ENCODE peak calls at places on chromosomes 4 and X, in seven cellular contexts. One of them, this sample, is unnamed.

GRCh38 chr4:184676093-184676492 is 26.6 kb downstream of the PRIMPOL start:
- DNase-seq in kidney epithelial cell: no peak
- DNase-seq in left ventricle myocardium inferior: no peak
- DNase-seq in fibroblast of the aortic adventitia: no peak
- DNase-seq in heart right ventricle: no peak
- DNase-seq in mucosa of descending colon: no peak
- DNase-seq in colonic mucosa: no peak
- DNase-seq in this sample: no peak

GRCh38 chr4:71550220-71551190 is 211.7 kb downstream of the SLC4A4 start:
- DNase-seq in fibroblast of the aortic adventitia: peak
- DNase-seq in mucosa of descending colon: no peak
- DNase-seq in colonic mucosa: peak
- DNase-seq in left ventricle myocardium inferior: no peak
- DNase-seq in heart right ventricle: no peak
- DNase-seq in kidney epithelial cell: no peak
- DNase-seq in this sample: peak

GRCh38 chr4:10691651-10692050 is 7.1 kb upstream of the CLNK start:
- DNase-seq in left ventricle myocardium inferior: no peak
- DNase-seq in mucosa of descending colon: no peak
- DNase-seq in kidney epithelial cell: no peak
- DNase-seq in colonic mucosa: no peak
- DNase-seq in heart right ventricle: no peak
- DNase-seq in fibroblast of the aortic adventitia: peak
- DNase-seq in this sample: no peak

GRCh38 chr4:41644288-41644914 is 104.1 kb downstream of the PHOX2B start:
- DNase-seq in heart right ventricle: peak
- DNase-seq in left ventricle myocardium inferior: peak
- DNase-seq in kidney epithelial cell: no peak
- DNase-seq in colonic mucosa: peak
- DNase-seq in fibroblast of the aortic adventitia: peak
- DNase-seq in mucosa of descending colon: peak
- DNase-seq in this sample: peak

GRCh38 chr4:48639816-48640215 is 140.3 kb downstream of the FRYL start:
- DNase-seq in heart right ventricle: no peak
- DNase-seq in fibroblast of the aortic adventitia: no peak
- DNase-seq in kidney epithelial cell: no peak
- DNase-seq in left ventricle myocardium inferior: no peak
- DNase-seq in mucosa of descending colon: no peak
- DNase-seq in colonic mucosa: no peak
- DNase-seq in this sample: no peak

GRCh38 chrX:9845574-9845948 is 59.3 kb downstream of the SHROOM2 start:
- DNase-seq in fibroblast of the aortic adventitia: no peak
- DNase-seq in left ventricle myocardium inferior: no peak
- DNase-seq in colonic mucosa: no peak
- DNase-seq in kidney epithelial cell: no peak
- DNase-seq in mucosa of descending colon: no peak
- DNase-seq in heart right ventricle: no peak
- DNase-seq in this sample: peak

GRCh38 chrX:23907106-23907495 is 637 bp downstream of the APOO start:
- DNase-seq in mucosa of descending colon: no peak
- DNase-seq in kidney epithelial cell: no peak
- DNase-seq in heart right ventricle: no peak
- DNase-seq in left ventricle myocardium inferior: no peak
- DNase-seq in fibroblast of the aortic adventitia: no peak
- DNase-seq in colonic mucosa: no peak
- DNase-seq in this sample: no peak

GRCh38 chr4:81963506-81964020 is 410.2 kb downstream of the HNRNPD start:
- DNase-seq in fibroblast of the aortic adventitia: no peak
- DNase-seq in heart right ventricle: no peak
- DNase-seq in mucosa of descending colon: no peak
- DNase-seq in left ventricle myocardium inferior: no peak
- DNase-seq in colonic mucosa: no peak
- DNase-seq in kidney epithelial cell: no peak
- DNase-seq in this sample: no peak

GRCh38 chrX:69493193-69493592 is 10.9 kb upstream of the NALF2 start:
- DNase-seq in heart right ventricle: peak
- DNase-seq in kidney epithelial cell: no peak
- DNase-seq in left ventricle myocardium inferior: no peak
- DNase-seq in colonic mucosa: peak
- DNase-seq in mucosa of descending colon: peak
- DNase-seq in fibroblast of the aortic adventitia: peak
- DNase-seq in this sample: peak

GRCh38 chrX:39953879-39954278 is 143.9 kb downstream of the BCOR start:
- DNase-seq in colonic mucosa: peak
- DNase-seq in kidney epithelial cell: peak
- DNase-seq in mucosa of descending colon: peak
- DNase-seq in heart right ventricle: peak
- DNase-seq in fibroblast of the aortic adventitia: peak
- DNase-seq in left ventricle myocardium inferior: peak
- DNase-seq in this sample: peak

GRCh38 chrX:44785652-44786051 is 58.2 kb upstream of the DUSP21 start:
- DNase-seq in heart right ventricle: no peak
- DNase-seq in fibroblast of the aortic adventitia: peak
- DNase-seq in colonic mucosa: no peak
- DNase-seq in mucosa of descending colon: no peak
- DNase-seq in kidney epithelial cell: peak
- DNase-seq in left ventricle myocardium inferior: no peak
- DNase-seq in this sample: peak

GRCh38 chrX:33161829-33162228 is 49.5 kb downstream of the DMD start:
- DNase-seq in heart right ventricle: no peak
- DNase-seq in mucosa of descending colon: no peak
- DNase-seq in fibroblast of the aortic adventitia: no peak
- DNase-seq in colonic mucosa: no peak
- DNase-seq in left ventricle myocardium inferior: no peak
- DNase-seq in kidney epithelial cell: no peak
- DNase-seq in this sample: no peak

GRCh38 chrX:121301356-121301755 is 253.9 kb downstream of the GLUD2 start:
- DNase-seq in colonic mucosa: no peak
- DNase-seq in fibroblast of the aortic adventitia: no peak
- DNase-seq in kidney epithelial cell: no peak
- DNase-seq in mucosa of descending colon: no peak
- DNase-seq in left ventricle myocardium inferior: no peak
- DNase-seq in heart right ventricle: no peak
- DNase-seq in this sample: no peak

GRCh38 chr4:43337707-43338106 is 445.2 kb downstream of the GRXCR1 start:
- DNase-seq in kidney epithelial cell: no peak
- DNase-seq in heart right ventricle: no peak
- DNase-seq in colonic mucosa: no peak
- DNase-seq in fibroblast of the aortic adventitia: peak
- DNase-seq in left ventricle myocardium inferior: no peak
- DNase-seq in mucosa of descending colon: no peak
- DNase-seq in this sample: no peak

GRCh38 chr4:78288327-78288726 is 231.2 kb downstream of the FRAS1 start:
- DNase-seq in left ventricle myocardium inferior: no peak
- DNase-seq in mucosa of descending colon: no peak
- DNase-seq in colonic mucosa: no peak
- DNase-seq in fibroblast of the aortic adventitia: peak
- DNase-seq in kidney epithelial cell: no peak
- DNase-seq in heart right ventricle: no peak
- DNase-seq in this sample: peak

GRCh38 chr4:36292551-36293188 is 11.3 kb downstream of the DTHD1 start:
- DNase-seq in colonic mucosa: no peak
- DNase-seq in heart right ventricle: no peak
- DNase-seq in left ventricle myocardium inferior: no peak
- DNase-seq in mucosa of descending colon: no peak
- DNase-seq in kidney epithelial cell: no peak
- DNase-seq in fibroblast of the aortic adventitia: no peak
- DNase-seq in this sample: no peak

GRCh38 chrX:132483951-132484350 is 4.9 kb downstream of the MBNL3 start:
- DNase-seq in fibroblast of the aortic adventitia: no peak
- DNase-seq in colonic mucosa: no peak
- DNase-seq in mucosa of descending colon: no peak
- DNase-seq in kidney epithelial cell: no peak
- DNase-seq in heart right ventricle: no peak
- DNase-seq in left ventricle myocardium inferior: no peak
- DNase-seq in this sample: no peak

GRCh38 chrX:132482632-132483031 is 6.2 kb downstream of the MBNL3 start:
- DNase-seq in mucosa of descending colon: no peak
- DNase-seq in colonic mucosa: no peak
- DNase-seq in heart right ventricle: no peak
- DNase-seq in fibroblast of the aortic adventitia: no peak
- DNase-seq in kidney epithelial cell: no peak
- DNase-seq in left ventricle myocardium inferior: no peak
- DNase-seq in this sample: no peak

GRCh38 chrX:132481449-132481848 is 7.4 kb downstream of the MBNL3 start:
- DNase-seq in colonic mucosa: no peak
- DNase-seq in kidney epithelial cell: no peak
- DNase-seq in left ventricle myocardium inferior: no peak
- DNase-seq in heart right ventricle: no peak
- DNase-seq in mucosa of descending colon: no peak
- DNase-seq in fibroblast of the aortic adventitia: no peak
- DNase-seq in this sample: no peak

GRCh38 chrX:132483523-132483922 is 5.3 kb downstream of the MBNL3 start:
- DNase-seq in kidney epithelial cell: no peak
- DNase-seq in mucosa of descending colon: no peak
- DNase-seq in heart right ventricle: no peak
- DNase-seq in colonic mucosa: no peak
- DNase-seq in left ventricle myocardium inferior: no peak
- DNase-seq in fibroblast of the aortic adventitia: no peak
- DNase-seq in this sample: no peak

DNA sequence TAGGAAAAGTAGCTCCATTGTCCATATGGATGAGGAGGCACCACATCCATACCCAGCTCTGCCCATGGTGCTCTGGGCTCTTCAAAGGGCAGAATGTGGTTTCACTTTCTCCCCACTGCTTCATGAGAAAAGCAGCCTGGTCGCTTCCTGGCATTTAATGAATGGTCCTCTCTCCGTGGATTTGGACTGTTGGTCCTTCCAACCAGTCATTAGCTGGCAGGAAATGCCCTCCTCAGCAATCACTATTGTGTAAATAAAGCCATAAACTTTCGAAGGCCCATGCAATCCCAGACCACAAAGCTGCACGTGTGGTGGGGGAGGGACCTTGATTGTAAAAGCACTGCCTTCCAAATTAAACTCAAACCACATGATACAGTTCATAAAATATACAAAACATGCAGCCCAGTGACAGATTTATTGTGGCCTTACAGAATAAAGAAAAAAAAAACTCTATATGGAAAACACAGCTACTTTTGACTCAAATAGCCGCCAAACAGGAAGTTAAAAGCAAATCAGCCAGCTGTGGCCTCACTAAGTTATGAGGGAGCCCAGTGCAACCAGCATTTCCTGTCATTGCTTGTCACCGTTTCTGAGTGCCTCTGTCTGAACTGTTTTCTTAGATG is 8.1 kb downstream of the MBNL3 start:
- DNase-seq in mucosa of descending colon: peak
- DNase-seq in left ventricle myocardium inferior: no peak
- DNase-seq in fibroblast of the aortic adventitia: peak
- DNase-seq in heart right ventricle: no peak
- DNase-seq in colonic mucosa: peak
- DNase-seq in kidney epithelial cell: no peak
- DNase-seq in this sample: peak
- H3K4me3 ChIP-seq in mucosa of descending colon: no peak
- H3K4me3 ChIP-seq in left ventricle myocardium inferior: peak
- H3K4me3 ChIP-seq in fibroblast of the aortic adventitia: no peak
- H3K4me3 ChIP-seq in heart right ventricle: peak
- H3K4me3 ChIP-seq in colonic mucosa: peak
- H3K4me3 ChIP-seq in kidney epithelial cell: no peak
- H3K4me3 ChIP-seq in this sample: peak

DNA sequence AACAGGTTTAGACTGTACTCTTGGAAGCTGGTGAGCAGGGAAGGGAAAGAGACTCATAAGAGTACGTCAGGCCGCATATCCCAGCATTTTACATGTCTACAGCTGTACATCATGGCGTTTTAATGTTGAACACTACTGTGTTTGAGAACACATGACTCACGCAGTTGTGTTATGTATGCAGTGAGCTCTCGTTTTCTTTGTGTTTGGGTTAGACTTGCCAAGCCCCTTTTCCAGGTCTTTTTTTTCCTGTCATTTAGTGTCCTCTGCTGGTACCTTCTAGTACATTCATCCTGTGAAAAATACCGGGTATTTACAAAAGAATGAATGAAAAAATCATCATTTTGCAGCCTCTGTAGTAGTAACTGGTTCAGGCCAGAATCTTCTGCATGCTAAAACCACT is 35.3 kb downstream of the SMS start:
- DNase-seq in colonic mucosa: no peak
- DNase-seq in heart right ventricle: no peak
- DNase-seq in fibroblast of the aortic adventitia: peak
- DNase-seq in left ventricle myocardium inferior: no peak
- DNase-seq in kidney epithelial cell: no peak
- DNase-seq in mucosa of descending colon: no peak
- DNase-seq in this sample: peak
- TF ChIP-seq CTCF in colonic mucosa: no peak
- TF ChIP-seq CTCF in heart right ventricle: no peak
- TF ChIP-seq CTCF in fibroblast of the aortic adventitia: peak
- TF ChIP-seq CTCF in left ventricle myocardium inferior: peak
- TF ChIP-seq CTCF in kidney epithelial cell: no peak
- TF ChIP-seq CTCF in mucosa of descending colon: no peak
- TF ChIP-seq CTCF in this sample: peak

GRCh38 chr4:151673913-151674520 is 86.8 kb downstream of the GATB start:
- DNase-seq in kidney epithelial cell: no peak
- DNase-seq in colonic mucosa: no peak
- DNase-seq in fibroblast of the aortic adventitia: no peak
- DNase-seq in heart right ventricle: no peak
- DNase-seq in left ventricle myocardium inferior: no peak
- DNase-seq in mucosa of descending colon: no peak
- DNase-seq in this sample: no peak

GRCh38 chr4:151674804-151675290 is 86.0 kb downstream of the GATB start:
- DNase-seq in left ventricle myocardium inferior: no peak
- DNase-seq in kidney epithelial cell: no peak
- DNase-seq in colonic mucosa: peak
- DNase-seq in mucosa of descending colon: peak
- DNase-seq in heart right ventricle: peak
- DNase-seq in fibroblast of the aortic adventitia: peak
- DNase-seq in this sample: peak

GRCh38 chr4:151676301-151676700 is 84.5 kb downstream of the GATB start:
- DNase-seq in colonic mucosa: no peak
- DNase-seq in mucosa of descending colon: no peak
- DNase-seq in heart right ventricle: no peak
- DNase-seq in left ventricle myocardium inferior: no peak
- DNase-seq in fibroblast of the aortic adventitia: peak
- DNase-seq in kidney epithelial cell: peak
- DNase-seq in this sample: peak

GRCh38 chr4:151677193-151677592 is 83.6 kb downstream of the GATB start:
- DNase-seq in left ventricle myocardium inferior: no peak
- DNase-seq in fibroblast of the aortic adventitia: no peak
- DNase-seq in mucosa of descending colon: no peak
- DNase-seq in kidney epithelial cell: no peak
- DNase-seq in colonic mucosa: no peak
- DNase-seq in heart right ventricle: no peak
- DNase-seq in this sample: no peak

GRCh38 chr4:151675366-151676060 is 85.3 kb downstream of the GATB start:
- DNase-seq in kidney epithelial cell: no peak
- DNase-seq in mucosa of descending colon: no peak
- DNase-seq in heart right ventricle: no peak
- DNase-seq in left ventricle myocardium inferior: no peak
- DNase-seq in fibroblast of the aortic adventitia: peak
- DNase-seq in colonic mucosa: no peak
- DNase-seq in this sample: no peak
- H3K4me3 ChIP-seq in kidney epithelial cell: no peak
- H3K4me3 ChIP-seq in mucosa of descending colon: no peak
- H3K4me3 ChIP-seq in heart right ventricle: no peak
- H3K4me3 ChIP-seq in left ventricle myocardium inferior: peak
- H3K4me3 ChIP-seq in fibroblast of the aortic adventitia: no peak
- H3K4me3 ChIP-seq in colonic mucosa: no peak
- H3K4me3 ChIP-seq in this sample: no peak

GRCh38 chrX:133045986-133046385 is 50.9 kb downstream of the USP26 start:
- DNase-seq in colonic mucosa: no peak
- DNase-seq in heart right ventricle: no peak
- DNase-seq in mucosa of descending colon: no peak
- DNase-seq in left ventricle myocardium inferior: no peak
- DNase-seq in fibroblast of the aortic adventitia: no peak
- DNase-seq in kidney epithelial cell: no peak
- DNase-seq in this sample: no peak
- TF ChIP-seq CTCF in colonic mucosa: peak
- TF ChIP-seq CTCF in heart right ventricle: no peak
- TF ChIP-seq CTCF in mucosa of descending colon: no peak
- TF ChIP-seq CTCF in left ventricle myocardium inferior: no peak
- TF ChIP-seq CTCF in fibroblast of the aortic adventitia: peak
- TF ChIP-seq CTCF in kidney epithelial cell: peak
- TF ChIP-seq CTCF in this sample: no peak

This sample was measured in cardiac fibroblast.